ENCODE peak calls at places on chromosomes 16 and 17, in four cellular contexts. H, I, P and T are unnamed samples.

GRCh38 chr16:851209-851810 is 50.8 kb upstream of the GNG13 start:
- DNase-seq in H (no peak), I (no peak), P (no peak), T (no peak)

GRCh38 chr17:5798104-5798503 is 213.8 kb upstream of the NLRP1 start:
- DNase-seq in H (no peak), I (no peak), P (no peak), T (no peak)

GRCh38 chr16:86517652-86518258 is 7.4 kb downstream of the FOXF1 start:
- DNase-seq in H (peak), I (peak), P (peak), T (peak)

GRCh38 chr17:33055746-33056145 is 64.1 kb downstream of the SPACA3 start:
- DNase-seq in H (no peak), I (no peak), P (no peak), T (no peak)

GRCh38 chr16:23255000-23255399 is 47.1 kb upstream of the SCNN1B start:
- DNase-seq in H (no peak), I (no peak), P (no peak), T (no peak)

GRCh38 chr16:23650674-23651073 is 9.4 kb downstream of the DCTN5 start:
- DNase-seq in H (no peak), I (no peak), P (no peak), T (no peak)

GRCh38 chr16:86823125-86823524 is 244.8 kb downstream of the FOXL1 start:
- DNase-seq in H (no peak), I (no peak), P (no peak), T (no peak)

GRCh38 chr17:65771704-65772103 is 210.3 kb upstream of the AXIN2 start:
- DNase-seq in H (no peak), I (no peak), P (no peak), T (no peak)

GRCh38 chr17:13462161-13462560 is 139.6 kb downstream of the HS3ST3A1 start:
- DNase-seq in H (no peak), I (peak), P (no peak), T (no peak)

GRCh38 chr16:28999577-28999976 is 14.7 kb downstream of the LAT start:
- DNase-seq in H (no peak), I (no peak), P (no peak), T (no peak)

GRCh38 chr17:62444063-62444462 is 20.4 kb downstream of the METTL2A start:
- DNase-seq in H (no peak), I (no peak), P (no peak), T (no peak)

GRCh38 chr16:84911490-84912216 is 91.9 kb downstream of the CRISPLD2 start:
- DNase-seq in H (no peak), I (peak), P (no peak), T (no peak)

GRCh38 chr17:80695979-80696378 is 151.3 kb downstream of the RPTOR start:
- DNase-seq in H (no peak), I (no peak), P (no peak), T (no peak)

GRCh38 chr17:82399601-82400101 is 18.5 kb upstream of the HEXD start:
- DNase-seq in H (no peak), I (no peak), P (no peak), T (no peak)

GRCh38 chr16:1537138-1537577 is 3.7 kb downstream of the TMEM204 start:
- DNase-seq in H (no peak), I (no peak), P (no peak), T (no peak)

GRCh38 chr16:58021661-58022551 is 3.6 kb upstream of the MMP15 start:
- DNase-seq in H (no peak), I (peak), P (no peak), T (no peak)

GRCh38 chr17:51012538-51012937 is 108.1 kb downstream of the SPAG9 start:
- DNase-seq in H (no peak), I (no peak), P (no peak), T (no peak)

GRCh38 chr16:4200781-4201137 is 41.1 kb downstream of the SRL start:
- DNase-seq in H (no peak), I (peak), P (no peak), T (no peak)

DNA sequence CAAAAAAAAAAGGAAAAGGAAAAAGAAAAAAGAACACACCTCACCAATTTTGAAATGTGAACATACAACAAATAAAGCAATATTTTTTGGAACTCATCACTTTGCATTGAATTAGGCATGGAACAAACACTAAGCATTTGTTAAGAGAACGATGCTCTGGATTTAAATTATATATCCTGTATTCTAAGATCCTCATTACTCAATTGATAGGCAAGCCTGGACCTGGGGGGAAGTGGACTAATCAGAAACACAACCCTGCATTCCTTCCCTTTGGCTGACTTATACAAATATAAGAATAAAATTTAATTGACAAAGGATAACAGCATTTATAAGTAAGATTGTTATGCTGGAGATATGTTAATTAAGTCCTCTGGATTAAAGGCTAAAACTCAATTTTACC is 2.2 kb downstream of the GJC1 start:
- DNase-seq in H (no peak), I (no peak), P (no peak), T (no peak)
- H3K4me3 ChIP-seq in H (peak), I (peak), P (no peak), T (peak)

GRCh38 chr17:42657824-42658588 is 1.1 kb upstream of the TUBG2 start:
- DNase-seq in H (no peak), I (no peak), P (no peak), T (no peak)
- H3K4me3 ChIP-seq in H (no peak), I (no peak), P (no peak), T (no peak)

GRCh38 chr17:36653374-36653773 is 52.0 kb downstream of the MRM1 start:
- DNase-seq in H (no peak), I (no peak), P (no peak), T (no peak)
- H3K4me3 ChIP-seq in H (no peak), I (no peak), P (no peak), T (no peak)

DNA sequence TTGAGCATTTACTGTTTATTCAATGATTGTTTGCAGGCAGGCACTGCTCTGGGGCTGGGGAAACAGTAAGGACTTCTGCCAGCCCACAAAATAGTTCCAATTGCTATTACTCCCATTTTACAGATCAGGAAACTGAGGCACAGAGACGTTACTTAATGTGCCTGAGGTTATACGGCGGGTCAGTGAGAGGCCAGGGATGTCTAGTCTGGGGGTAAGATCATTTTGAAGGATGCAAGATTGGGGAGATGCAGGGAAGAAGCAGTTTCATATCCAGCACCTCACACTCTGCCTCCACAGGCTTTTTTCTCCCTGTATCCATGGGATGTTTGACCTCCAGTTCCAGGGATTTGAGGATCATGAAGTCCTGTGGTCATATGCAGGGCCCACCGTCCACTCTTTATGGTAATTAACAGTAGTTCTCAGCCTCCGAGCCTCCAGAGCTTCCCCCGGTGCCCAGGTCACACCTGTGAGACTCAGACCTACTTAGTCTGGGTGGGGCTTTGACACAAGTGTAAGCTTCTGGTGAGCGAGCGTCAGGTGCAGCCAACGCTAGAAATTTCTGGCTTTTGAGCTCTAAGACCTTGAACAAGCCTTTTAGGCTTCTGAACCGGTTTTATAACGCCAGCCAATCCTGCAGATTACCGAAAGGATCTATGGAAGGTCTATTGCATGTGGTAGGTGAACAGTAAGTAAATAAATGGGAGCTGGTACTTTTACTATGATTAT is 46.7 kb downstream of the ABAT start:
- DNase-seq in H (no peak), I (no peak), P (peak), T (peak)
- H3K4me3 ChIP-seq in H (no peak), I (no peak), P (no peak), T (no peak)

GRCh38 chr16:50507397-50507796 is 40.8 kb upstream of the NKD1 start:
- DNase-seq in H (no peak), I (no peak), P (no peak), T (no peak)
- H3K4me3 ChIP-seq in H (no peak), I (no peak), P (no peak), T (no peak)

GRCh38 chr17:42041619-42042018 is 8.8 kb downstream of the C17orf113 start:
- DNase-seq in H (no peak), I (no peak), P (no peak), T (no peak)

GRCh38 chr17:42034059-42034458 is 14.2 kb downstream of the NKIRAS2 start:
- DNase-seq in H (no peak), I (no peak), P (no peak), T (no peak)

GRCh38 chr17:42039794-42040763 is 10.3 kb downstream of the C17orf113 start:
- DNase-seq in H (no peak), I (no peak), P (no peak), T (no peak)

GRCh38 chr17:42040818-42041217 is 9.6 kb downstream of the C17orf113 start:
- DNase-seq in H (no peak), I (no peak), P (no peak), T (no peak)

DNA sequence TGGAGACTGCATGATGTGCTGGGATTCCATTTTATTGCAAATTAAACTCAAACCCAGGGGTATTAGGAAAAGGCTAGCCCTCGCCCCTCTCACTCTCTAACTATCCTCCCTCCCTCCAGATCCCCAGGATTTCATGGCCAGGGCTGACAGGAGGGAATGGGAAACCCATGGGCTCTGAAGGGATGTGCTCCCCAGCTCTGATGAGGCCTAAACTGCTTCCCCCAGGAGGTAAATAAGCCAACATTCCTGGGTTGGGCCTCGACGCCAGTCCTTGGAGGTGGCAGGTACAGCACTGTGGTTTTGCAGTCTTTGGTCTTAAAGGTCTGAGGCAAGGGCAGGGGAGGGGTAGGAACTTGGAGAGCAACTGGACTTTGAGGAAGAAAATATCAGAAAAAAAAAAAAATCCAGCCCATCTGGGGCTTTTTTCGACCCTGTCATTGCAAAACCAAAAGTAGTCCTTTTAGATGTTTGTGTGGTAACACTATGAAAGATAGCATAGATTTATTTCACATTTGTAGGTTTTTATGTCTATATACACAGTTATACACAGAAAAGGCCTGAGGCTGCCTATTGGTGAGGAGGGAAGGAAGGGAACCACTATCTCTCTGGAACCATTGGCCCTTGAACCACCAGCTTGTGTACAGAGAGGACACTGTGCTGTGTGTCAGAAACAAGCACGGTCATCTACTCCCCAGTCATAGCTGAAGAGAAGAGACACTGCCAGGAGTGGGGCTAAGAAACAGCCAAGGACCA is 12.0 kb downstream of the C17orf113 start:
- DNase-seq in H (no peak), I (no peak), P (no peak), T (no peak)
- H3K4me3 ChIP-seq in H (no peak), I (no peak), P (no peak), T (no peak)